ENCODE peak calls at places on chromosomes 3 and 15, in four cellular contexts. P is fibroblast of lung, K is prostate gland, Y is left ventricle myocardium inferior. J is an unnamed sample. For H3K4me1, the result is how much of the 10 kb centered on the place peaks cover.

GRCh38 chr3:126488205-126488604 is 12.5 kb upstream of the ZXDC start:
- DNase-seq in K (no peak), Y (no peak), P (no peak), J (no peak)

GRCh38 chr3:27467545-27467944 is 16.6 kb downstream of the SLC4A7 start:
- DNase-seq in Y (no peak), P (peak), K (no peak), J (no peak)

GRCh38 chr15:82047493-82048446 is 2.0 kb upstream of the MEX3B start:
- DNase-seq in Y (no peak), K (no peak), P (peak), J (no peak)

GRCh38 chr3:45112939-45113338 is 33.2 kb downstream of the CDCP1 start:
- DNase-seq in Y (no peak), P (peak), K (no peak), J (no peak)

GRCh38 chr15:75104804-75105557 is 81.6 kb downstream of the PPCDC start:
- DNase-seq in K (no peak), Y (no peak), P (peak), J (peak)

GRCh38 chr3:9398715-9399708 is 1.6 kb downstream of the SETD5 start:
- DNase-seq in K (peak), P (peak), Y (no peak), J (peak)

GRCh38 chr3:177283983-177284382 is 86.7 kb upstream of the TBL1XR1 start:
- DNase-seq in P (no peak), Y (no peak), K (no peak), J (no peak)

GRCh38 chr3:43013743-43014155 is 34.6 kb downstream of the GASK1A start:
- DNase-seq in P (no peak), Y (no peak), K (no peak), J (no peak)

GRCh38 chr15:61175024-61175423 is 54.1 kb downstream of the RORA start:
- DNase-seq in P (no peak), K (no peak), Y (no peak), J (no peak)

GRCh38 chr3:4716731-4717362 is 223.7 kb downstream of the ITPR1 start:
- DNase-seq in Y (no peak), K (no peak), P (peak), J (no peak)

GRCh38 chr3:6679510-6679909 is 181.4 kb upstream of the GRM7 start:
- DNase-seq in Y (no peak), K (no peak), P (no peak), J (no peak)
- TF ChIP-seq CTCF in Y (no peak), K (no peak), P (no peak), J (no peak)

GRCh38 chr15:78995921-78996780 is 51.3 kb upstream of the CTSH start:
- DNase-seq in Y (no peak), P (no peak), K (no peak), J (no peak)

GRCh38 chr15:78998526-78998925 is 53.7 kb upstream of the CTSH start:
- DNase-seq in K (no peak), Y (no peak), P (no peak), J (no peak)

GRCh38 chr15:78993931-78994530 is 49.2 kb upstream of the CTSH start:
- DNase-seq in K (no peak), P (no peak), Y (no peak), J (no peak)

GRCh38 chr15:78997981-78998499 is 53.2 kb upstream of the CTSH start:
- DNase-seq in Y (no peak), K (no peak), P (no peak), J (no peak)

GRCh38 chr15:78996876-78997275 is 52.0 kb upstream of the CTSH start:
- DNase-seq in Y (no peak), K (no peak), P (peak), J (no peak)
- H3K4me3 ChIP-seq in Y (no peak), K (no peak), P (no peak), J (no peak)

GRCh38 chr15:90095521-90095959 is 6.7 kb downstream of the IDH2 start:
- DNase-seq in Y (no peak), P (no peak), K (peak), J (no peak)
- H3K4me1 ChIP-seq in Y (half or more), P (under half), K (under half), J (under half)

GRCh38 chr15:40739854-40740253 is 15.2 kb downstream of the RMDN3 start:
- DNase-seq in P (no peak), K (no peak), Y (no peak), J (no peak)
- TF ChIP-seq CTCF in P (no peak), K (no peak), Y (no peak), J (no peak)

GRCh38 chr3:172317984-172318383 is 130.3 kb downstream of the GHSR start:
- DNase-seq in P (peak), K (no peak), Y (peak), J (peak)

GRCh38 chr3:172315401-172316091 is 132.7 kb downstream of the GHSR start:
- DNase-seq in Y (no peak), P (peak), K (no peak), J (peak)

GRCh38 chr3:172319653-172320052 is 128.6 kb downstream of the GHSR start:
- DNase-seq in Y (no peak), K (no peak), P (peak), J (no peak)

GRCh38 chr3:172316758-172317157 is 131.5 kb downstream of the GHSR start:
- DNase-seq in Y (no peak), P (no peak), K (no peak), J (no peak)

GRCh38 chr3:172317481-172317880 is 130.8 kb downstream of the GHSR start:
- DNase-seq in P (no peak), K (peak), Y (no peak), J (no peak)
- H3K4me3 ChIP-seq in P (no peak), K (no peak), Y (no peak), J (no peak)

GRCh38 chr15:100880897-100881242 is 1.2 kb downstream of the ALDH1A3 start:
- DNase-seq in P (no peak), K (no peak), Y (no peak), J (no peak)

GRCh38 chr15:100889359-100890058 is 9.9 kb downstream of the ALDH1A3 start:
- DNase-seq in P (peak), K (peak), Y (peak), J (no peak)

GRCh38 chr15:100881573-100882336 is 2.1 kb downstream of the ALDH1A3 start:
- DNase-seq in Y (no peak), P (no peak), K (no peak), J (no peak)

GRCh38 chr15:100887211-100887913 is 7.7 kb downstream of the ALDH1A3 start:
- DNase-seq in K (no peak), P (no peak), Y (no peak), J (no peak)

DNA sequence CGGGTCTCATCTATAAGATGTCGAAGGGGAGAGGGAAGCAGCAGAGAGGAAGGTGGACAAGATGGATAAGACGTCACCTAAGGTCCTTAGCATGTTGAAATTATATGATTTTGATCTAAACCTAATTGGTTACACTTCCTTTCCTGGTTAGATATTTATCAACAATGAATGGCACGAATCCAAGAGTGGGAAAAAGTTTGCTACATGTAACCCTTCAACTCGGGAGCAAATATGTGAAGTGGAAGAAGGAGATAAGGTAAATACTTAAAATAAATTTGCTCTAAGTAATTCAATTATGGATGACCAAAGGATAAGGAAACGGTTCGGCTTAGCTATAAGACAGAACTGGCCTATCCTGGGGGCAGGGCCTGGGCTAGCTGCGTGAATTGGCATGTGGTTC is 5.5 kb downstream of the ALDH1A3 start:
- DNase-seq in P (no peak), Y (no peak), K (no peak), J (no peak)
- H3K4me1 ChIP-seq in P (under half), Y (under half), K (under half), J (under half)

GRCh38 chr3:76021376-76021775 is 236.0 kb upstream of the ZNF717 start:
- DNase-seq in P (no peak), Y (no peak), K (no peak), J (no peak)

GRCh38 chr3:76028816-76029215 is 243.5 kb upstream of the ZNF717 start:
- DNase-seq in Y (no peak), K (no peak), P (peak), J (no peak)

GRCh38 chr3:76026379-76026778 is 241.0 kb upstream of the ZNF717 start:
- DNase-seq in Y (no peak), K (no peak), P (peak), J (no peak)

GRCh38 chr3:76025561-76025960 is 240.2 kb upstream of the ZNF717 start:
- DNase-seq in P (peak), Y (no peak), K (no peak), J (no peak)

GRCh38 chr3:76024640-76025039 is 239.3 kb upstream of the ZNF717 start:
- DNase-seq in Y (no peak), P (peak), K (no peak), J (no peak)
- TF ChIP-seq CTCF in Y (peak), P (peak), K (peak), J (no peak)

DNA sequence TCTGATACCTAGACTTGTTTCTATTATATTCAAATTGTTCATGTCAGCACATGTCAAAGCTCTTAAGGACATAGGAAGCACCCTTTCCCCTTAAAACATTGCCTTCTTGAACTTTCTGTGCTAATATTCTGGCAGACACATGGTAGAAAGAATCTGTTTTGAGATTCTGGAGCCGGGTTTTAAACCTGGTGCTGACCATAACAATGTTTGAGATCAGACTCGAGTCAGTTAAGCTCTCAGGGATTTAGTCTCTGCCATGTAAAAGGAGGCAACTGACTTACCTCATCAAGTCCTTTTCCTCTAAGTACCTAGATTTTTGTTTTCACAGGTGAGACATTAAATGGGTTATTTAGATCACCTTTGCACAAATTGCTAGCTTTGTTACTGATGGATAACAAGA is 38.9 kb downstream of the RBMS3 start:
- DNase-seq in K (no peak), Y (no peak), P (no peak), J (no peak)
- H3K4me3 ChIP-seq in K (no peak), Y (peak), P (no peak), J (no peak)